ENCODE peak calls at places on chromosomes 12 and 14, in six cellular contexts. I is iPS-NIHi11, Q is sciatic nerve, T is DMS79 treated with DMSO at 0.1 percent for 48 hours, A is GM10248, L is amygdala. O is an unnamed sample.

GRCh38 chr14:64775081-64775777 is 71.0 kb downstream of the PLEKHG3 start:
- DNase-seq in I (no peak), Q (no peak), T (no peak), A (no peak), L (no peak), O (no peak)

GRCh38 chr12:104505095-104505819 is 48.5 kb downstream of the CHST11 start:
- DNase-seq in I (no peak), Q (no peak), T (peak; percentile 84), A (peak; percentile 81), L (no peak), O (no peak)

GRCh38 chr12:2255301-2255700 is 202.5 kb downstream of the CACNA1C start:
- DNase-seq in I (no peak), Q (no peak), T (no peak), A (no peak), L (no peak), O (no peak)

GRCh38 chr12:98709022-98709421 is 63.9 kb downstream of the APAF1 start:
- DNase-seq in I (no peak), Q (no peak), T (no peak), A (no peak), L (no peak), O (no peak)

GRCh38 chr14:54108481-54109471 is 152.2 kb upstream of the BMP4 start:
- DNase-seq in I (no peak), Q (no peak), T (no peak), A (no peak), L (no peak), O (no peak)

GRCh38 chr14:85532981-85533820 is 3.3 kb downstream of the FLRT2 start:
- DNase-seq in I (peak; percentile 72), Q (peak; percentile 84), T (peak; percentile 80), A (no peak), L (peak; percentile 50), O (peak; percentile 19)

GRCh38 chr12:68609955-68610434 is 704 bp upstream of the RAP1B start:
- DNase-seq in I (no peak), Q (no peak), T (no peak), A (no peak), L (no peak), O (peak; percentile 13)

GRCh38 chr12:62347922-62348650 is 87.9 kb downstream of the USP15 start:
- DNase-seq in I (no peak), Q (no peak), T (no peak), A (no peak), L (no peak), O (no peak)

GRCh38 chr12:15602051-15602672 is 187.0 kb downstream of the EPS8 start:
- DNase-seq in I (no peak), Q (no peak), T (no peak), A (no peak), L (no peak), O (no peak)

GRCh38 chr12:54394281-54394719 is 9.8 kb upstream of the ZNF385A start:
- DNase-seq in I (peak; percentile 70), Q (peak; percentile 78), T (peak; percentile 22), A (no peak), L (peak; percentile 27), O (peak; percentile 57)

GRCh38 chr12:237026-237815 is 23.3 kb upstream of the SLC6A12 start:
- DNase-seq in I (no peak), Q (peak; percentile 38), T (no peak), A (no peak), L (no peak), O (no peak)

GRCh38 chr14:24312736-24313507 is 1.6 kb downstream of the LTB4R start:
- DNase-seq in I (no peak), Q (no peak), T (no peak), A (no peak), L (no peak), O (no peak)

GRCh38 chr14:33584698-33585097 is 366.2 kb downstream of the EGLN3 start:
- DNase-seq in I (no peak), Q (no peak), T (no peak), A (no peak), L (no peak), O (no peak)

GRCh38 chr12:197911-198695 is 15.9 kb downstream of the SLC6A12 start:
- DNase-seq in I (no peak), Q (no peak), T (no peak), A (no peak), L (no peak), O (no peak)

GRCh38 chr12:116421785-116422538 is 137.2 kb upstream of the MAP1LC3B2 start:
- DNase-seq in I (no peak), Q (no peak), T (no peak), A (no peak), L (no peak), O (no peak)

GRCh38 chr14:49218436-49219092 is 367.6 kb downstream of the RPS29 start:
- DNase-seq in I (no peak), Q (no peak), T (no peak), A (no peak), L (no peak), O (no peak)

GRCh38 chr12:120468846-120469449 is 600 bp downstream of the SRSF9 start:
- DNase-seq in I (peak; percentile 80), Q (peak; percentile 68), T (no peak), A (peak; percentile 63), L (no peak), O (peak; percentile 94)

GRCh38 chr14:54329082-54329695 is 67.6 kb upstream of the CDKN3 start:
- DNase-seq in I (peak; percentile 85), Q (no peak), T (no peak), A (peak; percentile 50), L (no peak), O (no peak)

GRCh38 chr12:121189061-121189886 is 20.7 kb upstream of the P2RX4 start:
- DNase-seq in I (no peak), Q (no peak), T (no peak), A (no peak), L (no peak), O (no peak)

O was measured in SK-N-SH.